ENCODE peak calls at places on chromosomes 5 and 9, in ten cellular contexts. One of them, this sample, is unnamed.

GRCh38 chr5:104598285-104598684 is 1035.7 kb upstream of the NUDT12 start:
- DNase-seq in stimulated activated CD8-positive, alpha-beta memory T cell treated with anti-CD3 and anti-CD28 coated beads, Interleukin-4, amount 100 ng/mL, for 1 hour: no peak
- DNase-seq in activated CD8-positive, alpha-beta T cell treated with anti-CD3 and anti-CD28 coated beads, Interleukin-2, amount 10 ng/mL, durations not matched to agents 7 days and 5 days: no peak
- DNase-seq in GM19239: no peak
- DNase-seq in NCI-H2029 treated with DMSO at 0.1 percent for 48 hours: no peak
- DNase-seq in A172: peak
- DNase-seq in AG09309: no peak
- DNase-seq in activated gamma-delta T cell treated with Interleukin-2 at 50 U/mL for 16 hours: no peak
- DNase-seq in GOT3: no peak
- DNase-seq in RWPE2: no peak
- DNase-seq in this sample: no peak

GRCh38 chr5:16690243-16690839 is 73.5 kb upstream of the RETREG1 start:
- DNase-seq in AG09309: no peak
- DNase-seq in A172: peak
- DNase-seq in activated CD8-positive, alpha-beta T cell treated with anti-CD3 and anti-CD28 coated beads, Interleukin-2, amount 10 ng/mL, durations not matched to agents 7 days and 5 days: peak
- DNase-seq in GM19239: peak
- DNase-seq in stimulated activated CD8-positive, alpha-beta memory T cell treated with anti-CD3 and anti-CD28 coated beads, Interleukin-4, amount 100 ng/mL, for 1 hour: no peak
- DNase-seq in GOT3: no peak
- DNase-seq in RWPE2: no peak
- DNase-seq in activated gamma-delta T cell treated with Interleukin-2 at 50 U/mL for 16 hours: no peak
- DNase-seq in NCI-H2029 treated with DMSO at 0.1 percent for 48 hours: no peak
- DNase-seq in this sample: peak

GRCh38 chr9:134796882-134797281 is 83.7 kb upstream of the FCN2 start:
- DNase-seq in NCI-H2029 treated with DMSO at 0.1 percent for 48 hours: no peak
- DNase-seq in A172: no peak
- DNase-seq in activated CD8-positive, alpha-beta T cell treated with anti-CD3 and anti-CD28 coated beads, Interleukin-2, amount 10 ng/mL, durations not matched to agents 7 days and 5 days: no peak
- DNase-seq in stimulated activated CD8-positive, alpha-beta memory T cell treated with anti-CD3 and anti-CD28 coated beads, Interleukin-4, amount 100 ng/mL, for 1 hour: no peak
- DNase-seq in AG09309: no peak
- DNase-seq in GOT3: no peak
- DNase-seq in GM19239: no peak
- DNase-seq in RWPE2: no peak
- DNase-seq in activated gamma-delta T cell treated with Interleukin-2 at 50 U/mL for 16 hours: no peak
- DNase-seq in this sample: no peak

GRCh38 chr5:178141550-178141949 is 10.7 kb downstream of the RMND5B start:
- DNase-seq in GM19239: no peak
- DNase-seq in RWPE2: no peak
- DNase-seq in A172: no peak
- DNase-seq in stimulated activated CD8-positive, alpha-beta memory T cell treated with anti-CD3 and anti-CD28 coated beads, Interleukin-4, amount 100 ng/mL, for 1 hour: no peak
- DNase-seq in GOT3: no peak
- DNase-seq in activated gamma-delta T cell treated with Interleukin-2 at 50 U/mL for 16 hours: no peak
- DNase-seq in activated CD8-positive, alpha-beta T cell treated with anti-CD3 and anti-CD28 coated beads, Interleukin-2, amount 10 ng/mL, durations not matched to agents 7 days and 5 days: no peak
- DNase-seq in AG09309: no peak
- DNase-seq in NCI-H2029 treated with DMSO at 0.1 percent for 48 hours: no peak
- DNase-seq in this sample: no peak

GRCh38 chr5:134659922-134660321 is 11.3 kb downstream of the SEC24A start:
- DNase-seq in activated gamma-delta T cell treated with Interleukin-2 at 50 U/mL for 16 hours: no peak
- DNase-seq in RWPE2: no peak
- DNase-seq in GOT3: no peak
- DNase-seq in A172: no peak
- DNase-seq in activated CD8-positive, alpha-beta T cell treated with anti-CD3 and anti-CD28 coated beads, Interleukin-2, amount 10 ng/mL, durations not matched to agents 7 days and 5 days: no peak
- DNase-seq in AG09309: no peak
- DNase-seq in GM19239: no peak
- DNase-seq in stimulated activated CD8-positive, alpha-beta memory T cell treated with anti-CD3 and anti-CD28 coated beads, Interleukin-4, amount 100 ng/mL, for 1 hour: no peak
- DNase-seq in NCI-H2029 treated with DMSO at 0.1 percent for 48 hours: no peak
- DNase-seq in this sample: no peak

GRCh38 chr9:108776920-108777650 is 78.7 kb downstream of the ACTL7B start:
- DNase-seq in activated CD8-positive, alpha-beta T cell treated with anti-CD3 and anti-CD28 coated beads, Interleukin-2, amount 10 ng/mL, durations not matched to agents 7 days and 5 days: no peak
- DNase-seq in RWPE2: no peak
- DNase-seq in A172: peak
- DNase-seq in GM19239: no peak
- DNase-seq in NCI-H2029 treated with DMSO at 0.1 percent for 48 hours: no peak
- DNase-seq in GOT3: no peak
- DNase-seq in stimulated activated CD8-positive, alpha-beta memory T cell treated with anti-CD3 and anti-CD28 coated beads, Interleukin-4, amount 100 ng/mL, for 1 hour: no peak
- DNase-seq in activated gamma-delta T cell treated with Interleukin-2 at 50 U/mL for 16 hours: no peak
- DNase-seq in AG09309: no peak
- DNase-seq in this sample: no peak

GRCh38 chr9:127877566-127877998 is at the start of gene AK1:
- DNase-seq in GOT3: no peak
- DNase-seq in NCI-H2029 treated with DMSO at 0.1 percent for 48 hours: no peak
- DNase-seq in A172: no peak
- DNase-seq in GM19239: no peak
- DNase-seq in activated gamma-delta T cell treated with Interleukin-2 at 50 U/mL for 16 hours: no peak
- DNase-seq in activated CD8-positive, alpha-beta T cell treated with anti-CD3 and anti-CD28 coated beads, Interleukin-2, amount 10 ng/mL, durations not matched to agents 7 days and 5 days: no peak
- DNase-seq in AG09309: no peak
- DNase-seq in stimulated activated CD8-positive, alpha-beta memory T cell treated with anti-CD3 and anti-CD28 coated beads, Interleukin-4, amount 100 ng/mL, for 1 hour: no peak
- DNase-seq in RWPE2: peak
- DNase-seq in this sample: no peak

GRCh38 chr5:143114481-143114880 is 289.0 kb downstream of the NR3C1 start:
- DNase-seq in NCI-H2029 treated with DMSO at 0.1 percent for 48 hours: no peak
- DNase-seq in AG09309: no peak
- DNase-seq in stimulated activated CD8-positive, alpha-beta memory T cell treated with anti-CD3 and anti-CD28 coated beads, Interleukin-4, amount 100 ng/mL, for 1 hour: no peak
- DNase-seq in activated gamma-delta T cell treated with Interleukin-2 at 50 U/mL for 16 hours: no peak
- DNase-seq in RWPE2: no peak
- DNase-seq in GM19239: no peak
- DNase-seq in GOT3: no peak
- DNase-seq in A172: no peak
- DNase-seq in activated CD8-positive, alpha-beta T cell treated with anti-CD3 and anti-CD28 coated beads, Interleukin-2, amount 10 ng/mL, durations not matched to agents 7 days and 5 days: no peak
- DNase-seq in this sample: no peak

GRCh38 chr9:69121155-69122085 is 52.7 kb upstream of the TJP2 start:
- DNase-seq in stimulated activated CD8-positive, alpha-beta memory T cell treated with anti-CD3 and anti-CD28 coated beads, Interleukin-4, amount 100 ng/mL, for 1 hour: no peak
- DNase-seq in RWPE2: peak
- DNase-seq in activated CD8-positive, alpha-beta T cell treated with anti-CD3 and anti-CD28 coated beads, Interleukin-2, amount 10 ng/mL, durations not matched to agents 7 days and 5 days: peak
- DNase-seq in activated gamma-delta T cell treated with Interleukin-2 at 50 U/mL for 16 hours: no peak
- DNase-seq in GOT3: no peak
- DNase-seq in GM19239: peak
- DNase-seq in NCI-H2029 treated with DMSO at 0.1 percent for 48 hours: peak
- DNase-seq in AG09309: no peak
- DNase-seq in A172: peak
- DNase-seq in this sample: peak

GRCh38 chr5:1401681-1402096 is 43.6 kb downstream of the SLC6A3 start:
- DNase-seq in NCI-H2029 treated with DMSO at 0.1 percent for 48 hours: no peak
- DNase-seq in A172: no peak
- DNase-seq in GOT3: no peak
- DNase-seq in AG09309: no peak
- DNase-seq in stimulated activated CD8-positive, alpha-beta memory T cell treated with anti-CD3 and anti-CD28 coated beads, Interleukin-4, amount 100 ng/mL, for 1 hour: no peak
- DNase-seq in RWPE2: no peak
- DNase-seq in activated gamma-delta T cell treated with Interleukin-2 at 50 U/mL for 16 hours: no peak
- DNase-seq in GM19239: no peak
- DNase-seq in activated CD8-positive, alpha-beta T cell treated with anti-CD3 and anti-CD28 coated beads, Interleukin-2, amount 10 ng/mL, durations not matched to agents 7 days and 5 days: no peak
- DNase-seq in this sample: no peak

GRCh38 chr5:151463137-151464029 is 16.0 kb downstream of the SLC36A1 start:
- DNase-seq in NCI-H2029 treated with DMSO at 0.1 percent for 48 hours: no peak
- DNase-seq in GM19239: no peak
- DNase-seq in stimulated activated CD8-positive, alpha-beta memory T cell treated with anti-CD3 and anti-CD28 coated beads, Interleukin-4, amount 100 ng/mL, for 1 hour: no peak
- DNase-seq in activated gamma-delta T cell treated with Interleukin-2 at 50 U/mL for 16 hours: no peak
- DNase-seq in activated CD8-positive, alpha-beta T cell treated with anti-CD3 and anti-CD28 coated beads, Interleukin-2, amount 10 ng/mL, durations not matched to agents 7 days and 5 days: no peak
- DNase-seq in AG09309: no peak
- DNase-seq in RWPE2: no peak
- DNase-seq in GOT3: no peak
- DNase-seq in A172: no peak
- DNase-seq in this sample: no peak

GRCh38 chr9:123418506-123418905 is 62.5 kb downstream of the CRB2 start:
- DNase-seq in GOT3: no peak
- DNase-seq in RWPE2: no peak
- DNase-seq in GM19239: no peak
- DNase-seq in NCI-H2029 treated with DMSO at 0.1 percent for 48 hours: no peak
- DNase-seq in activated CD8-positive, alpha-beta T cell treated with anti-CD3 and anti-CD28 coated beads, Interleukin-2, amount 10 ng/mL, durations not matched to agents 7 days and 5 days: no peak
- DNase-seq in activated gamma-delta T cell treated with Interleukin-2 at 50 U/mL for 16 hours: no peak
- DNase-seq in stimulated activated CD8-positive, alpha-beta memory T cell treated with anti-CD3 and anti-CD28 coated beads, Interleukin-4, amount 100 ng/mL, for 1 hour: no peak
- DNase-seq in A172: no peak
- DNase-seq in AG09309: no peak
- DNase-seq in this sample: no peak

GRCh38 chr9:71858812-71859211 is 52.2 kb downstream of the ABHD17B start:
- DNase-seq in AG09309: no peak
- DNase-seq in RWPE2: no peak
- DNase-seq in activated CD8-positive, alpha-beta T cell treated with anti-CD3 and anti-CD28 coated beads, Interleukin-2, amount 10 ng/mL, durations not matched to agents 7 days and 5 days: no peak
- DNase-seq in A172: no peak
- DNase-seq in activated gamma-delta T cell treated with Interleukin-2 at 50 U/mL for 16 hours: no peak
- DNase-seq in GM19239: no peak
- DNase-seq in NCI-H2029 treated with DMSO at 0.1 percent for 48 hours: no peak
- DNase-seq in stimulated activated CD8-positive, alpha-beta memory T cell treated with anti-CD3 and anti-CD28 coated beads, Interleukin-4, amount 100 ng/mL, for 1 hour: no peak
- DNase-seq in GOT3: no peak
- DNase-seq in this sample: peak

GRCh38 chr5:79811081-79811480 is 121.4 kb downstream of the CMYA5 start:
- DNase-seq in activated CD8-positive, alpha-beta T cell treated with anti-CD3 and anti-CD28 coated beads, Interleukin-2, amount 10 ng/mL, durations not matched to agents 7 days and 5 days: no peak
- DNase-seq in GOT3: no peak
- DNase-seq in NCI-H2029 treated with DMSO at 0.1 percent for 48 hours: no peak
- DNase-seq in stimulated activated CD8-positive, alpha-beta memory T cell treated with anti-CD3 and anti-CD28 coated beads, Interleukin-4, amount 100 ng/mL, for 1 hour: no peak
- DNase-seq in RWPE2: no peak
- DNase-seq in AG09309: no peak
- DNase-seq in GM19239: no peak
- DNase-seq in A172: no peak
- DNase-seq in activated gamma-delta T cell treated with Interleukin-2 at 50 U/mL for 16 hours: no peak
- DNase-seq in this sample: no peak

GRCh38 chr9:86977205-86977835 is 30.0 kb upstream of the GAS1 start:
- DNase-seq in GM19239: no peak
- DNase-seq in RWPE2: no peak
- DNase-seq in NCI-H2029 treated with DMSO at 0.1 percent for 48 hours: no peak
- DNase-seq in A172: no peak
- DNase-seq in AG09309: peak
- DNase-seq in activated gamma-delta T cell treated with Interleukin-2 at 50 U/mL for 16 hours: no peak
- DNase-seq in activated CD8-positive, alpha-beta T cell treated with anti-CD3 and anti-CD28 coated beads, Interleukin-2, amount 10 ng/mL, durations not matched to agents 7 days and 5 days: no peak
- DNase-seq in GOT3: no peak
- DNase-seq in stimulated activated CD8-positive, alpha-beta memory T cell treated with anti-CD3 and anti-CD28 coated beads, Interleukin-4, amount 100 ng/mL, for 1 hour: no peak
- DNase-seq in this sample: no peak

GRCh38 chr9:14391620-14392019 is 77.7 kb upstream of the NFIB start:
- DNase-seq in RWPE2: no peak
- DNase-seq in NCI-H2029 treated with DMSO at 0.1 percent for 48 hours: no peak
- DNase-seq in stimulated activated CD8-positive, alpha-beta memory T cell treated with anti-CD3 and anti-CD28 coated beads, Interleukin-4, amount 100 ng/mL, for 1 hour: no peak
- DNase-seq in A172: no peak
- DNase-seq in AG09309: no peak
- DNase-seq in activated CD8-positive, alpha-beta T cell treated with anti-CD3 and anti-CD28 coated beads, Interleukin-2, amount 10 ng/mL, durations not matched to agents 7 days and 5 days: no peak
- DNase-seq in GOT3: no peak
- DNase-seq in activated gamma-delta T cell treated with Interleukin-2 at 50 U/mL for 16 hours: no peak
- DNase-seq in GM19239: no peak
- DNase-seq in this sample: no peak

This sample was measured in GM13977.